ENCODE peak calls at places on chromosomes 16 and 17, in ten cellular contexts. V is left ventricle myocardium inferior; H is RWPE1; Z is HTR-8/SVneo; C is epithelial cell of esophagus; Y is EL; M is left ventricle myocardium superior; Q is heart right ventricle; R is T-cell; O is CD8-positive, alpha-beta T cell. B is an unnamed sample.

GRCh38 chr16:75109732-75110243 is 6.8 kb downstream of the LDHD start:
- DNase-seq in O (no peak), M (peak), H (no peak), Q (peak), C (peak), V (peak), R (no peak), Z (no peak), Y (no peak), B (no peak)

GRCh38 chr16:48123104-48123788 is 32.5 kb downstream of the ABCC12 start:
- DNase-seq in O (no peak), R (no peak), Z (peak), Q (no peak), H (peak), Y (peak), M (no peak), V (no peak), C (peak), B (no peak)

GRCh38 chr16:84724619-84725307 is 25.0 kb downstream of the USP10 start:
- DNase-seq in C (no peak), O (no peak), R (no peak), V (no peak), Y (peak), H (no peak), M (no peak), Z (no peak), Q (no peak), B (no peak)

GRCh38 chr17:57515662-57516211 is 229.4 kb downstream of the CCDC182 start:
- DNase-seq in R (no peak), O (no peak), C (no peak), Y (no peak), M (no peak), Z (no peak), V (no peak), Q (no peak), H (no peak), B (no peak)

GRCh38 chr16:24524855-24525652 is 14.3 kb upstream of the RBBP6 start:
- DNase-seq in Q (no peak), H (no peak), C (peak), R (no peak), Z (no peak), Y (no peak), O (no peak), V (no peak), M (no peak), B (no peak)

GRCh38 chr17:81520021-81520894 is 7.7 kb upstream of the ACTG1 start:
- DNase-seq in Q (no peak), Z (no peak), R (no peak), H (no peak), O (no peak), C (no peak), V (no peak), Y (no peak), M (peak), B (no peak)

GRCh38 chr17:1398028-1398427 is 2.0 kb downstream of the YWHAE start:
- DNase-seq in Y (no peak), O (no peak), H (no peak), R (no peak), Z (no peak), M (no peak), Q (no peak), V (no peak), C (no peak), B (no peak)

GRCh38 chr17:73782231-73782630 is 138.0 kb upstream of the SDK2 start:
- DNase-seq in Q (no peak), M (no peak), Z (no peak), V (no peak), R (no peak), H (no peak), Y (no peak), O (no peak), C (no peak), B (no peak)

GRCh38 chr17:46270032-46270431 is 24.9 kb upstream of the LRRC37A start:
- DNase-seq in H (no peak), M (no peak), V (no peak), Y (no peak), Z (no peak), O (no peak), R (no peak), Q (no peak), C (no peak), B (no peak)

GRCh38 chr17:77963441-77963840 is 4.9 kb downstream of the TNRC6C start:
- DNase-seq in Y (peak), Q (peak), H (no peak), Z (peak), O (peak), C (no peak), V (peak), M (peak), R (peak), B (peak)

GRCh38 chr16:2919511-2920255 is 8.0 kb downstream of the FLYWCH1 start:
- DNase-seq in O (peak), Q (peak), V (no peak), Y (peak), M (no peak), Z (peak), C (peak), R (peak), H (peak), B (peak)

GRCh38 chr16:31764103-31764502 is 109.5 kb upstream of the ZNF267 start:
- DNase-seq in Z (no peak), Y (no peak), Q (no peak), C (no peak), O (no peak), H (no peak), V (no peak), M (no peak), R (no peak), B (no peak)

GRCh38 chr17:79742589-79742918 is 11.8 kb downstream of the ENPP7 start:
- DNase-seq in Q (no peak), Z (no peak), C (no peak), O (no peak), M (no peak), V (no peak), Y (no peak), H (no peak), R (no peak), B (no peak)

GRCh38 chr16:86809458-86809955 is 231.2 kb downstream of the FOXL1 start:
- DNase-seq in H (peak), Z (peak), Q (no peak), R (no peak), Y (peak), V (no peak), M (no peak), C (peak), O (no peak), B (no peak)

GRCh38 chr16:77190190-77190477 is 856 bp upstream of the MON1B start:
- DNase-seq in M (no peak), Z (no peak), V (no peak), Q (no peak), C (no peak), H (no peak), R (no peak), O (no peak), Y (no peak), B (no peak)

GRCh38 chr17:40362696-40363479 is 1.6 kb downstream of the GJD3 start:
- DNase-seq in Q (peak), C (peak), O (peak), Y (peak), V (peak), Z (peak), R (peak), H (peak), M (peak), B (peak)

GRCh38 chr16:85327731-85328664 is 215.7 kb upstream of the CIBAR2 start:
- DNase-seq in M (no peak), Y (no peak), V (no peak), C (no peak), Q (peak), R (no peak), Z (no peak), O (no peak), H (no peak), B (no peak)

GRCh38 chr17:37551788-37552187 is 57.4 kb downstream of the SYNRG start:
- DNase-seq in O (no peak), H (peak), R (no peak), C (peak), V (no peak), M (no peak), Z (no peak), Q (no peak), Y (no peak), B (no peak)

GRCh38 chr17:82332669-82333278 is 792 bp downstream of the SECTM1 start:
- DNase-seq in C (peak), Y (peak), V (peak), Q (no peak), M (peak), H (peak), R (no peak), Z (no peak), O (no peak), B (no peak)

GRCh38 chr17:52678211-52678610 is 519.7 kb upstream of the CA10 start:
- DNase-seq in M (no peak), Y (no peak), H (no peak), R (no peak), C (no peak), Q (no peak), Z (no peak), O (no peak), V (no peak), B (no peak)

GRCh38 chr17:44170499-44171201 is at the start of gene ASB16:
- DNase-seq in C (no peak), O (no peak), H (no peak), M (peak), Y (no peak), R (no peak), Q (peak), V (peak), Z (no peak), B (no peak)

GRCh38 chr16:87338155-87338765 is 21.1 kb upstream of the C16orf95 start:
- DNase-seq in Z (no peak), Y (no peak), C (no peak), O (no peak), M (no peak), Q (no peak), R (no peak), H (no peak), V (no peak), B (no peak)

GRCh38 chr16:27405546-27406451 is 3.8 kb downstream of the IL21R start:
- DNase-seq in Y (no peak), O (no peak), Z (no peak), R (no peak), C (no peak), Q (no peak), M (no peak), V (no peak), H (no peak), B (peak)

GRCh38 chr16:74700206-74701040 is at the start of gene MLKL:
- DNase-seq in O (peak), R (peak), Q (peak), M (peak), H (peak), Z (peak), V (peak), C (peak), Y (peak), B (peak)

GRCh38 chr16:81107506-81107905 is 11.3 kb upstream of the GCSH start:
- DNase-seq in H (no peak), O (no peak), V (no peak), R (no peak), Z (no peak), M (no peak), Y (no peak), C (no peak), Q (no peak), B (no peak)

GRCh38 chr17:72346306-72346705 is 225.5 kb downstream of the SOX9 start:
- DNase-seq in H (no peak), C (no peak), R (no peak), Q (no peak), O (no peak), V (no peak), Z (no peak), M (no peak), Y (no peak), B (no peak)

GRCh38 chr17:64329571-64329970 is 61.1 kb downstream of the PECAM1 start:
- DNase-seq in Q (no peak), H (no peak), Y (no peak), O (no peak), Z (no peak), R (no peak), M (no peak), C (peak), V (no peak), B (no peak)

GRCh38 chr17:50382931-50383330 is 9.9 kb downstream of the EME1 start:
- DNase-seq in C (no peak), Q (no peak), Z (no peak), V (no peak), M (no peak), O (no peak), Y (no peak), R (no peak), H (no peak), B (no peak)

GRCh38 chr17:62822080-62822904 is 14.2 kb upstream of the MARCHF10 start:
- DNase-seq in M (no peak), V (no peak), C (no peak), Y (no peak), H (no peak), Z (no peak), O (no peak), R (no peak), Q (no peak), B (no peak)

GRCh38 chr16:1773703-1774455 is 945 bp upstream of the MRPS34 start:
- DNase-seq in C (peak), Y (peak), V (no peak), R (no peak), O (no peak), M (peak), Z (no peak), Q (no peak), H (peak), B (no peak)

GRCh38 chr17:43665387-43666101 is 3.8 kb upstream of the MEOX1 start:
- DNase-seq in Z (no peak), Q (peak), O (no peak), R (no peak), H (no peak), C (no peak), Y (no peak), M (peak), V (peak), B (no peak)

GRCh38 chr17:66397486-66397885 is 95.1 kb downstream of the PRKCA start:
- DNase-seq in V (no peak), Q (no peak), Z (no peak), Y (no peak), O (no peak), R (no peak), H (no peak), M (no peak), C (no peak), B (peak)

GRCh38 chr17:30104575-30105339 is 11.9 kb upstream of the NSRP1 start:
- DNase-seq in Y (peak), M (peak), V (peak), R (peak), H (peak), O (peak), Q (peak), C (peak), Z (peak), B (peak)

GRCh38 chr17:973053-973452 is 6.5 kb downstream of the NXN start:
- DNase-seq in Z (no peak), Q (no peak), R (no peak), V (no peak), M (no peak), C (peak), Y (no peak), H (peak), O (no peak), B (no peak)

GRCh38 chr17:7997186-7997585 is 5.2 kb upstream of the GUCY2D start:
- DNase-seq in Y (peak), Z (no peak), C (peak), H (no peak), O (no peak), R (peak), V (peak), Q (peak), M (peak), B (no peak)

GRCh38 chr17:4208228-4208627 is 55.6 kb downstream of the ANKFY1 start:
- DNase-seq in R (no peak), V (no peak), C (peak), Y (no peak), O (no peak), M (no peak), H (no peak), Z (no peak), Q (no peak), B (no peak)

GRCh38 chr17:3964203-3965122 is at the start of gene ATP2A3:
- DNase-seq in Z (peak), Y (peak), V (peak), C (no peak), R (peak), M (peak), Q (no peak), H (no peak), O (peak), B (peak)

GRCh38 chr16:30355954-30356308 is 823 bp upstream of the CD2BP2 start:
- DNase-seq in R (no peak), Y (no peak), O (no peak), V (no peak), Z (no peak), C (no peak), M (no peak), H (no peak), Q (no peak), B (no peak)

GRCh38 chr17:83200231-83200699 is 120.9 kb downstream of the METRNL start:
- DNase-seq in M (peak), V (peak), O (peak), Q (peak), Y (peak), H (no peak), R (peak), Z (no peak), C (no peak), B (peak)

GRCh38 chr17:43543771-43544575 is 2.2 kb downstream of the ETV4 start:
- DNase-seq in H (no peak), R (no peak), O (no peak), Y (no peak), Z (no peak), V (no peak), Q (no peak), C (no peak), M (no peak), B (no peak)